ENCODE peak calls at places on chromosomes 11 and 22, in six cellular contexts. E, J, L, U, S and A are unnamed samples.

GRCh38 chr11:8258289-8258688 is 5.4 kb downstream of the LMO1 start:
- DNase-seq in E (no peak), J (no peak), L (no peak), U (no peak), S (no peak), A (no peak)

GRCh38 chr11:74672956-74673895 is 58.0 kb downstream of the CHRDL2 start:
- DNase-seq in E (peak), J (no peak), L (no peak), U (no peak), S (no peak), A (peak)

GRCh38 chr11:116207349-116207748 is 565.4 kb downstream of the BUD13 start:
- DNase-seq in E (no peak), J (no peak), L (no peak), U (no peak), S (no peak), A (no peak)

GRCh38 chr22:27534720-27535125 is 266.8 kb downstream of the MN1 start:
- DNase-seq in E (no peak), J (no peak), L (no peak), U (no peak), S (no peak), A (no peak)

GRCh38 chr22:25216230-25216629 is 3.2 kb upstream of the CRYBB2 start:
- DNase-seq in E (no peak), J (no peak), L (no peak), U (no peak), S (no peak), A (no peak)

GRCh38 chr11:64935634-64936081 is at the start of gene GPHA2:
- DNase-seq in E (no peak), J (no peak), L (no peak), U (no peak), S (no peak), A (no peak)

GRCh38 chr22:39661842-39662676 is 91.5 kb downstream of the CACNA1I start:
- DNase-seq in E (peak), J (peak), L (peak), U (peak), S (peak), A (peak)

GRCh38 chr11:15903246-15903645 is 453.1 kb downstream of the SOX6 start:
- DNase-seq in E (peak), J (no peak), L (no peak), U (no peak), S (no peak), A (no peak)

GRCh38 chr11:33899383-33900037 is 7.6 kb upstream of the LMO2 start:
- DNase-seq in E (no peak), J (no peak), L (no peak), U (no peak), S (no peak), A (peak)

GRCh38 chr11:66118847-66119246 is 48.8 kb downstream of the PACS1 start:
- DNase-seq in E (no peak), J (no peak), L (no peak), U (no peak), S (no peak), A (no peak)

GRCh38 chr11:112525270-112525669 is 264.6 kb upstream of the PLET1 start:
- DNase-seq in E (no peak), J (no peak), L (no peak), U (no peak), S (no peak), A (peak)

GRCh38 chr22:18070556-18071306 is 7.1 kb upstream of the PEX26 start:
- DNase-seq in E (no peak), J (no peak), L (no peak), U (no peak), S (no peak), A (no peak)

GRCh38 chr22:30205281-30206115 is 41.1 kb downstream of the LIF start:
- DNase-seq in E (no peak), J (no peak), L (no peak), U (no peak), S (no peak), A (no peak)

GRCh38 chr11:37597776-37598175 is 999.7 kb upstream of the RAG2 start:
- DNase-seq in E (no peak), J (no peak), L (no peak), U (no peak), S (no peak), A (no peak)

GRCh38 chr11:37394236-37394870 is 796.3 kb upstream of the RAG2 start:
- DNase-seq in E (no peak), J (no peak), L (no peak), U (no peak), S (no peak), A (no peak)

GRCh38 chr11:105193260-105193659 is 53.7 kb upstream of the CARD18 start:
- DNase-seq in E (no peak), J (no peak), L (no peak), U (no peak), S (no peak), A (no peak)

GRCh38 chr11:133134561-133135173 is 397.6 kb downstream of the OPCML start:
- DNase-seq in E (peak), J (peak), L (peak), U (no peak), S (peak), A (peak)

GRCh38 chr11:83721286-83721685 is 435.1 kb upstream of the CCDC90B start:
- DNase-seq in E (no peak), J (no peak), L (no peak), U (no peak), S (no peak), A (no peak)

GRCh38 chr11:101912823-101913284 is 2.0 kb upstream of the CEP126 start:
- DNase-seq in E (no peak), J (no peak), L (no peak), U (no peak), S (no peak), A (no peak)

GRCh38 chr22:27388090-27388600 is 413.4 kb downstream of the MN1 start:
- DNase-seq in E (no peak), J (no peak), L (no peak), U (no peak), S (no peak), A (no peak)

GRCh38 chr22:49921508-49922278 is 3.3 kb downstream of the CRELD2 start:
- DNase-seq in E (no peak), J (no peak), L (no peak), U (no peak), S (no peak), A (no peak)

GRCh38 chr11:119741369-119742262 is 12.6 kb upstream of the NECTIN1 start:
- DNase-seq in E (peak), J (peak), L (peak), U (peak), S (peak), A (no peak)

GRCh38 chr22:27405672-27406388 is 395.7 kb downstream of the MN1 start:
- DNase-seq in E (peak), J (no peak), L (no peak), U (no peak), S (no peak), A (peak)

GRCh38 chr11:123195182-123196059 is at the start of gene CLMP:
- DNase-seq in E (no peak), J (no peak), L (no peak), U (no peak), S (no peak), A (peak)

GRCh38 chr11:68266936-68267880 is 4.6 kb downstream of the C11orf24 start:
- DNase-seq in E (no peak), J (no peak), L (no peak), U (no peak), S (no peak), A (no peak)

GRCh38 chr11:2395856-2396255 is 4.7 kb upstream of the TSSC4 start:
- DNase-seq in E (no peak), J (no peak), L (no peak), U (no peak), S (no peak), A (no peak)

GRCh38 chr11:13875643-13876042 is 86.9 kb upstream of the SPON1 start:
- DNase-seq in E (no peak), J (no peak), L (no peak), U (no peak), S (no peak), A (no peak)

GRCh38 chr11:74820763-74821162 is 72.1 kb downstream of the RNF169 start:
- DNase-seq in E (no peak), J (no peak), L (no peak), U (no peak), S (no peak), A (no peak)

GRCh38 chr22:38450234-38450797 is 4.7 kb downstream of the KCNJ4 start:
- DNase-seq in E (no peak), J (no peak), L (no peak), U (no peak), S (no peak), A (no peak)

GRCh38 chr22:29041408-29041807 is 20.2 kb downstream of the C22orf31 start:
- DNase-seq in E (no peak), J (no peak), L (no peak), U (no peak), S (no peak), A (no peak)

GRCh38 chr11:65310756-65311155 is 3.9 kb upstream of the CDC42EP2 start:
- DNase-seq in E (no peak), J (no peak), L (no peak), U (no peak), S (no peak), A (no peak)

GRCh38 chr11:93005239-93005638 is 35.8 kb downstream of the MTNR1B start:
- DNase-seq in E (no peak), J (no peak), L (no peak), U (no peak), S (no peak), A (no peak)

GRCh38 chr11:93542753-93543246 is 391 bp downstream of the SMCO4 start:
- DNase-seq in E (no peak), J (no peak), L (no peak), U (no peak), S (no peak), A (no peak)

GRCh38 chr11:1739576-1739975 is 10.8 kb downstream of the IFITM10 start:
- DNase-seq in E (no peak), J (no peak), L (no peak), U (no peak), S (no peak), A (no peak)

GRCh38 chr11:62201376-62201775 is 7.1 kb upstream of the SCGB2A1 start:
- DNase-seq in E (peak), J (no peak), L (no peak), U (no peak), S (no peak), A (no peak)

GRCh38 chr11:75526192-75526541 is 426 bp upstream of the GDPD5 start:
- DNase-seq in E (no peak), J (no peak), L (no peak), U (no peak), S (no peak), A (no peak)